ENCODE peak calls at places on chromosomes 1 and 21, in five cellular contexts. C, J, E, G and P are unnamed samples.

GRCh38 chr1:208136459-208137143 is 107.6 kb downstream of the PLXNA2 start:
- DNase-seq in C (no peak), J (no peak), E (no peak), G (no peak), P (no peak)

GRCh38 chr21:16108561-16109070 is 378.8 kb downstream of the USP25 start:
- DNase-seq in C (no peak), J (no peak), E (no peak), G (no peak), P (no peak)

GRCh38 chr21:45053561-45053960 is 20.8 kb upstream of the ADARB1 start:
- DNase-seq in C (no peak), J (no peak), E (no peak), G (no peak), P (no peak)

GRCh38 chr1:156497078-156497742 is 3.4 kb downstream of the MEF2D start:
- DNase-seq in C (peak), J (no peak), E (no peak), G (no peak), P (no peak)

GRCh38 chr1:40392206-40392605 is 18.7 kb downstream of the SMAP2 start:
- DNase-seq in C (no peak), J (no peak), E (no peak), G (no peak), P (no peak)

GRCh38 chr1:8518490-8518801 is 200.5 kb downstream of the SLC45A1 start:
- DNase-seq in C (no peak), J (no peak), E (no peak), G (no peak), P (no peak)

GRCh38 chr1:21921100-21921875 is 15.8 kb downstream of the HSPG2 start:
- DNase-seq in C (no peak), J (no peak), E (no peak), G (peak), P (peak)

GRCh38 chr21:16420086-16420724 is 690.4 kb downstream of the USP25 start:
- DNase-seq in C (peak), J (no peak), E (peak), G (no peak), P (peak)

GRCh38 chr1:153506831-153507413 is 28.9 kb downstream of the S100A6 start:
- DNase-seq in C (peak), J (no peak), E (no peak), G (no peak), P (peak)

GRCh38 chr21:33831962-33832659 is 83.5 kb downstream of the ATP5PO start:
- DNase-seq in C (no peak), J (no peak), E (no peak), G (no peak), P (no peak)

GRCh38 chr1:243496806-243497205 is 241.0 kb downstream of the SDCCAG8 start:
- DNase-seq in C (no peak), J (no peak), E (no peak), G (no peak), P (no peak)

GRCh38 chr1:156025873-156026272 is 5.1 kb upstream of the SSR2 start:
- DNase-seq in C (no peak), J (no peak), E (no peak), G (peak), P (peak)

GRCh38 chr1:7015022-7015421 is 229.8 kb downstream of the CAMTA1 start:
- DNase-seq in C (no peak), J (no peak), E (no peak), G (no peak), P (no peak)

GRCh38 chr1:91736999-91737615 is 148.8 kb downstream of the TGFBR3 start:
- DNase-seq in C (peak), J (no peak), E (no peak), G (peak), P (peak)

GRCh38 chr1:26848947-26849774 is 13.8 kb upstream of the SFN start:
- DNase-seq in C (no peak), J (no peak), E (no peak), G (no peak), P (peak)

GRCh38 chr21:31173881-31174555 is 135.7 kb upstream of the KRTAP19-8 start:
- DNase-seq in C (peak), J (no peak), E (no peak), G (no peak), P (no peak)

GRCh38 chr1:71521655-71522264 is 440.9 kb upstream of the ZRANB2 start:
- DNase-seq in C (peak), J (peak), E (no peak), G (peak), P (peak)

GRCh38 chr21:18524097-18524496 is 120.5 kb upstream of the TMPRSS15 start:
- DNase-seq in C (no peak), J (no peak), E (no peak), G (no peak), P (no peak)

GRCh38 chr1:112114540-112114939 is 125.1 kb upstream of the KCND3 start:
- DNase-seq in C (no peak), J (no peak), E (no peak), G (no peak), P (no peak)

GRCh38 chr1:79981483-79981882 is 975.0 kb upstream of the ADGRL4 start:
- DNase-seq in C (no peak), J (no peak), E (no peak), G (no peak), P (no peak)

GRCh38 chr1:244735404-244735803 is 82.5 kb downstream of the DESI2 start:
- DNase-seq in C (no peak), J (no peak), E (no peak), G (no peak), P (no peak)

GRCh38 chr1:10561497-10561896 is 86.7 kb downstream of the PEX14 start:
- DNase-seq in C (no peak), J (no peak), E (no peak), G (no peak), P (no peak)

GRCh38 chr1:151143057-151143435 is 3.4 kb downstream of the SEMA6C start:
- DNase-seq in C (peak), J (no peak), E (no peak), G (no peak), P (no peak)

GRCh38 chr1:201171063-201172036 is 17.1 kb upstream of the TMEM9 start:
- DNase-seq in C (peak), J (peak), E (peak), G (peak), P (peak)

GRCh38 chr1:111148376-111148881 is 8.4 kb downstream of the CEPT1 start:
- DNase-seq in C (no peak), J (no peak), E (no peak), G (no peak), P (no peak)

GRCh38 chr1:25168193-25169071 is 63.9 kb downstream of the SYF2 start:
- DNase-seq in C (no peak), J (no peak), E (no peak), G (no peak), P (peak)

GRCh38 chr1:201783572-201783971 is 45.4 kb upstream of the IPO9 start:
- DNase-seq in C (no peak), J (no peak), E (no peak), G (no peak), P (no peak)

GRCh38 chr1:165884690-165885304 is 57.4 kb downstream of the UCK2 start:
- DNase-seq in C (no peak), J (no peak), E (no peak), G (no peak), P (peak)

GRCh38 chr1:42439940-42440339 is 15.9 kb downstream of the ZMYND12 start:
- DNase-seq in C (no peak), J (no peak), E (no peak), G (no peak), P (peak)